ENCODE peak calls at places on chromosomes 11 and 22, in ten cellular contexts. One of them, this sample, is unnamed. For H3K27me3, the result is how much of the 10 kb centered on the place peaks cover.

GRCh38 chr11:57160665-57161064 is 21.1 kb upstream of the LRRC55 start:
- DNase-seq in pancreas: no peak
- DNase-seq in tibial nerve: no peak
- DNase-seq in effector memory CD4-positive, alpha-beta T cell: no peak
- DNase-seq in mammary epithelial cell: no peak
- DNase-seq in testis: no peak
- DNase-seq in thoracic aorta: no peak
- DNase-seq in IMR-90: no peak
- DNase-seq in lower lobe of right lung: no peak
- DNase-seq in psoas muscle: no peak
- DNase-seq in this sample: no peak

GRCh38 chr11:130112071-130112830 is 42.6 kb downstream of the APLP2 start:
- DNase-seq in IMR-90: no peak
- DNase-seq in mammary epithelial cell: no peak
- DNase-seq in tibial nerve: no peak
- DNase-seq in lower lobe of right lung: no peak
- DNase-seq in testis: no peak
- DNase-seq in effector memory CD4-positive, alpha-beta T cell: no peak
- DNase-seq in pancreas: no peak
- DNase-seq in psoas muscle: no peak
- DNase-seq in thoracic aorta: no peak
- DNase-seq in this sample: no peak

GRCh38 chr22:21445437-21446127 is 21.6 kb upstream of the TMEM191C start:
- DNase-seq in effector memory CD4-positive, alpha-beta T cell: no peak
- DNase-seq in tibial nerve: no peak
- DNase-seq in IMR-90: no peak
- DNase-seq in mammary epithelial cell: no peak
- DNase-seq in testis: peak
- DNase-seq in pancreas: peak
- DNase-seq in psoas muscle: peak
- DNase-seq in lower lobe of right lung: peak
- DNase-seq in thoracic aorta: no peak
- DNase-seq in this sample: peak

GRCh38 chr11:10459029-10459970 is 4.2 kb downstream of the AMPD3 start:
- DNase-seq in lower lobe of right lung: no peak
- DNase-seq in mammary epithelial cell: no peak
- DNase-seq in tibial nerve: no peak
- DNase-seq in thoracic aorta: no peak
- DNase-seq in pancreas: no peak
- DNase-seq in psoas muscle: no peak
- DNase-seq in effector memory CD4-positive, alpha-beta T cell: peak
- DNase-seq in IMR-90: no peak
- DNase-seq in testis: peak
- DNase-seq in this sample: no peak

GRCh38 chr11:112453601-112454577 is 193.2 kb upstream of the PLET1 start:
- DNase-seq in tibial nerve: no peak
- DNase-seq in mammary epithelial cell: peak
- DNase-seq in IMR-90: peak
- DNase-seq in lower lobe of right lung: peak
- DNase-seq in thoracic aorta: no peak
- DNase-seq in effector memory CD4-positive, alpha-beta T cell: peak
- DNase-seq in testis: peak
- DNase-seq in psoas muscle: peak
- DNase-seq in pancreas: peak
- DNase-seq in this sample: no peak

GRCh38 chr22:37178350-37179125 is 9.5 kb downstream of the C1QTNF6 start:
- DNase-seq in IMR-90: no peak
- DNase-seq in psoas muscle: peak
- DNase-seq in thoracic aorta: no peak
- DNase-seq in testis: peak
- DNase-seq in tibial nerve: no peak
- DNase-seq in effector memory CD4-positive, alpha-beta T cell: no peak
- DNase-seq in lower lobe of right lung: peak
- DNase-seq in mammary epithelial cell: no peak
- DNase-seq in pancreas: no peak
- DNase-seq in this sample: peak

GRCh38 chr11:131033151-131033651 is 116.9 kb upstream of the SNX19 start:
- DNase-seq in testis: peak
- DNase-seq in psoas muscle: no peak
- DNase-seq in mammary epithelial cell: peak
- DNase-seq in lower lobe of right lung: no peak
- DNase-seq in effector memory CD4-positive, alpha-beta T cell: no peak
- DNase-seq in IMR-90: peak
- DNase-seq in pancreas: no peak
- DNase-seq in thoracic aorta: no peak
- DNase-seq in tibial nerve: no peak
- DNase-seq in this sample: peak

GRCh38 chr22:39396156-39396796 is 3.3 kb upstream of the TAB1 start:
- DNase-seq in pancreas: no peak
- DNase-seq in thoracic aorta: no peak
- DNase-seq in IMR-90: peak
- DNase-seq in tibial nerve: no peak
- DNase-seq in mammary epithelial cell: no peak
- DNase-seq in lower lobe of right lung: no peak
- DNase-seq in psoas muscle: no peak
- DNase-seq in testis: no peak
- DNase-seq in effector memory CD4-positive, alpha-beta T cell: no peak
- DNase-seq in this sample: no peak

GRCh38 chr11:15826826-15827225 is 529.5 kb downstream of the SOX6 start:
- DNase-seq in mammary epithelial cell: peak
- DNase-seq in pancreas: peak
- DNase-seq in testis: peak
- DNase-seq in tibial nerve: no peak
- DNase-seq in psoas muscle: peak
- DNase-seq in thoracic aorta: no peak
- DNase-seq in IMR-90: no peak
- DNase-seq in lower lobe of right lung: no peak
- DNase-seq in effector memory CD4-positive, alpha-beta T cell: no peak
- DNase-seq in this sample: no peak

GRCh38 chr11:8268530-8269461 is 5.1 kb upstream of the LMO1 start:
- DNase-seq in mammary epithelial cell: no peak
- DNase-seq in thoracic aorta: no peak
- DNase-seq in testis: no peak
- DNase-seq in IMR-90: no peak
- DNase-seq in psoas muscle: no peak
- DNase-seq in effector memory CD4-positive, alpha-beta T cell: no peak
- DNase-seq in lower lobe of right lung: peak
- DNase-seq in pancreas: no peak
- DNase-seq in tibial nerve: no peak
- DNase-seq in this sample: peak

GRCh38 chr22:18024276-18024939 is at the start of gene MICAL3:
- DNase-seq in IMR-90: peak
- DNase-seq in thoracic aorta: no peak
- DNase-seq in lower lobe of right lung: no peak
- DNase-seq in testis: peak
- DNase-seq in tibial nerve: no peak
- DNase-seq in psoas muscle: peak
- DNase-seq in pancreas: peak
- DNase-seq in effector memory CD4-positive, alpha-beta T cell: peak
- DNase-seq in mammary epithelial cell: peak
- DNase-seq in this sample: no peak

GRCh38 chr11:94932503-94932902 is 40.9 kb downstream of the CWC15 start:
- DNase-seq in lower lobe of right lung: no peak
- DNase-seq in effector memory CD4-positive, alpha-beta T cell: no peak
- DNase-seq in mammary epithelial cell: no peak
- DNase-seq in psoas muscle: no peak
- DNase-seq in pancreas: no peak
- DNase-seq in thoracic aorta: no peak
- DNase-seq in tibial nerve: no peak
- DNase-seq in IMR-90: no peak
- DNase-seq in testis: no peak
- DNase-seq in this sample: no peak
- H3K27ac ChIP-seq in lower lobe of right lung: peak
- H3K27ac ChIP-seq in effector memory CD4-positive, alpha-beta T cell: no peak
- H3K27ac ChIP-seq in mammary epithelial cell: no peak
- H3K27ac ChIP-seq in psoas muscle: no peak
- H3K27ac ChIP-seq in pancreas: no peak
- H3K27ac ChIP-seq in thoracic aorta: no peak
- H3K27ac ChIP-seq in tibial nerve: peak
- H3K27ac ChIP-seq in IMR-90: peak
- H3K27ac ChIP-seq in testis: no peak
- H3K27ac ChIP-seq in this sample: no peak

DNA sequence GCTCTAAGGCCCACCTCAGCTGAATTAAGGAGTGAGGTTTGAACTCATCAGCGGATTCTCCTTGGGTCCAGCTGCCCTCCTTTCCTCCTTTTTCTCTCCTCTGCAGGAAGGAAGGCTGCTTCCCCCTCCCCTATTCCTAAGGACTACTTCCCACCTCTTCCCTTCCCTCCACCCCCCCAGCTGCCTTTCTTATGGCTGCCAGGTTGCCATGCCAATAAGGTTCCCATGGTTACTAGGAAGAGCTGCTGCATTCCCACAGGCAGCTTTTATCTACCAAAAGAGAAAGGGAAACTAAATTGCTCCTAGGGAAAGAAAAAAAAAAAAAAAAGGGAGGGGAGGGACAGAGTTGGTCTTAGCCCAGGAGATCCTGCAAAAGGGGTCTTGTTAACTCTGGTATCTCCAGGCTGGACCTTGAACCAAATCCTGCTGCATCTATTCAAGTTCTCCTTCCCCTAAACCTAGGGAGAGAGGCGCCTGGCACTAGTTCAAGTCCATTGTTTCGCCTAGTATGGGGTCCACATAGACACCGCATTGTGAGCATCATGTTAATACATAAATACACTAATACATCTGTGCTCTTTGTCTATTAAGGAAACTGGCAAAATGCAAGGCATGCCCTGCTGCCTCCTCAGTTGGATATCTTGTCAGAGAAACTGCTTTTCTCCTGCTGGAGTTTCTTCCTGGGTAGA is 21.2 kb upstream of the FEZ1 start:
- DNase-seq in thoracic aorta: no peak
- DNase-seq in psoas muscle: no peak
- DNase-seq in effector memory CD4-positive, alpha-beta T cell: no peak
- DNase-seq in mammary epithelial cell: no peak
- DNase-seq in lower lobe of right lung: no peak
- DNase-seq in tibial nerve: no peak
- DNase-seq in pancreas: no peak
- DNase-seq in testis: peak
- DNase-seq in IMR-90: peak
- DNase-seq in this sample: no peak
- H3K4me3 ChIP-seq in thoracic aorta: peak
- H3K4me3 ChIP-seq in psoas muscle: no peak
- H3K4me3 ChIP-seq in effector memory CD4-positive, alpha-beta T cell: no peak
- H3K4me3 ChIP-seq in mammary epithelial cell: no peak
- H3K4me3 ChIP-seq in lower lobe of right lung: no peak
- H3K4me3 ChIP-seq in tibial nerve: no peak
- H3K4me3 ChIP-seq in pancreas: no peak
- H3K4me3 ChIP-seq in testis: no peak
- H3K4me3 ChIP-seq in IMR-90: peak
- H3K4me3 ChIP-seq in this sample: no peak

GRCh38 chr11:67613313-67613959 is 6.7 kb downstream of the NDUFV1 start:
- DNase-seq in mammary epithelial cell: no peak
- DNase-seq in psoas muscle: no peak
- DNase-seq in IMR-90: no peak
- DNase-seq in lower lobe of right lung: peak
- DNase-seq in testis: no peak
- DNase-seq in tibial nerve: no peak
- DNase-seq in thoracic aorta: no peak
- DNase-seq in effector memory CD4-positive, alpha-beta T cell: no peak
- DNase-seq in pancreas: no peak
- DNase-seq in this sample: no peak

GRCh38 chr11:67615455-67616430 is 9.0 kb downstream of the NDUFV1 start:
- DNase-seq in psoas muscle: peak
- DNase-seq in effector memory CD4-positive, alpha-beta T cell: no peak
- DNase-seq in testis: no peak
- DNase-seq in mammary epithelial cell: no peak
- DNase-seq in thoracic aorta: no peak
- DNase-seq in lower lobe of right lung: peak
- DNase-seq in tibial nerve: no peak
- DNase-seq in IMR-90: no peak
- DNase-seq in pancreas: peak
- DNase-seq in this sample: no peak

GRCh38 chr11:67616431-67617242 is 9.9 kb downstream of the NDUFV1 start:
- DNase-seq in testis: no peak
- DNase-seq in thoracic aorta: no peak
- DNase-seq in IMR-90: no peak
- DNase-seq in tibial nerve: no peak
- DNase-seq in lower lobe of right lung: no peak
- DNase-seq in effector memory CD4-positive, alpha-beta T cell: no peak
- DNase-seq in pancreas: no peak
- DNase-seq in mammary epithelial cell: no peak
- DNase-seq in psoas muscle: no peak
- DNase-seq in this sample: no peak

GRCh38 chr11:67613960-67614715 is 7.4 kb downstream of the NDUFV1 start:
- DNase-seq in mammary epithelial cell: peak
- DNase-seq in tibial nerve: no peak
- DNase-seq in effector memory CD4-positive, alpha-beta T cell: peak
- DNase-seq in thoracic aorta: no peak
- DNase-seq in psoas muscle: peak
- DNase-seq in lower lobe of right lung: peak
- DNase-seq in pancreas: peak
- DNase-seq in IMR-90: peak
- DNase-seq in testis: no peak
- DNase-seq in this sample: peak

GRCh38 chr11:67614730-67615454 is 8.2 kb downstream of the NDUFV1 start:
- DNase-seq in IMR-90: no peak
- DNase-seq in effector memory CD4-positive, alpha-beta T cell: no peak
- DNase-seq in lower lobe of right lung: no peak
- DNase-seq in mammary epithelial cell: no peak
- DNase-seq in tibial nerve: no peak
- DNase-seq in psoas muscle: no peak
- DNase-seq in thoracic aorta: no peak
- DNase-seq in pancreas: no peak
- DNase-seq in testis: no peak
- DNase-seq in this sample: peak
- H3K27me3 ChIP-seq in IMR-90: under half
- H3K27me3 ChIP-seq in effector memory CD4-positive, alpha-beta T cell: under half
- H3K27me3 ChIP-seq in lower lobe of right lung: under half
- H3K27me3 ChIP-seq in mammary epithelial cell: under half
- H3K27me3 ChIP-seq in tibial nerve: under half
- H3K27me3 ChIP-seq in psoas muscle: under half
- H3K27me3 ChIP-seq in thoracic aorta: under half
- H3K27me3 ChIP-seq in pancreas: under half
- H3K27me3 ChIP-seq in testis: under half
- H3K27me3 ChIP-seq in this sample: under half

GRCh38 chr11:122524532-122524882 is 131.0 kb upstream of the UBASH3B start:
- DNase-seq in lower lobe of right lung: no peak
- DNase-seq in thoracic aorta: no peak
- DNase-seq in IMR-90: no peak
- DNase-seq in mammary epithelial cell: no peak
- DNase-seq in psoas muscle: no peak
- DNase-seq in testis: no peak
- DNase-seq in effector memory CD4-positive, alpha-beta T cell: no peak
- DNase-seq in pancreas: no peak
- DNase-seq in tibial nerve: no peak
- DNase-seq in this sample: no peak
- H3K27ac ChIP-seq in lower lobe of right lung: no peak
- H3K27ac ChIP-seq in thoracic aorta: no peak
- H3K27ac ChIP-seq in IMR-90: peak
- H3K27ac ChIP-seq in mammary epithelial cell: no peak
- H3K27ac ChIP-seq in psoas muscle: no peak
- H3K27ac ChIP-seq in testis: no peak
- H3K27ac ChIP-seq in effector memory CD4-positive, alpha-beta T cell: no peak
- H3K27ac ChIP-seq in pancreas: no peak
- H3K27ac ChIP-seq in tibial nerve: no peak
- H3K27ac ChIP-seq in this sample: no peak